ENCODE peak calls at places on chromosomes 16 and 17, in eight cellular contexts. B is nephron progenitor cell; R is naive thymus-derived CD8-positive, alpha-beta T cell; G is EL; Z is brain microvascular endothelial cell; P is H9; H is fibroblast of mammary gland; X is CD4-positive, alpha-beta T cell. O is an unnamed sample.

GRCh38 chr16:50756466-50756865 is 14.6 kb downstream of the CYLD start:
- DNase-seq in B (no peak), R (no peak), G (no peak), Z (no peak), P (no peak), H (no peak), X (no peak), O (no peak)

GRCh38 chr17:61291457-61292311 is 108.0 kb upstream of the TBX2 start:
- DNase-seq in B (no peak), R (no peak), G (peak), Z (no peak), P (no peak), H (peak), X (no peak), O (no peak)

GRCh38 chr16:31274831-31275816 is 15.3 kb downstream of the ITGAM start:
- DNase-seq in B (no peak), R (no peak), G (no peak), Z (no peak), P (peak), H (no peak), X (no peak), O (no peak)

GRCh38 chr17:1916963-1917715 is 87.3 kb downstream of the RPA1 start:
- DNase-seq in B (no peak), R (no peak), G (no peak), Z (no peak), P (no peak), H (no peak), X (no peak), O (no peak)

GRCh38 chr16:56101480-56101879 is 89.8 kb upstream of the GNAO1 start:
- DNase-seq in B (no peak), R (no peak), G (no peak), Z (no peak), P (no peak), H (no peak), X (no peak), O (no peak)

GRCh38 chr17:10126554-10127493 is 71.6 kb downstream of the GAS7 start:
- DNase-seq in B (no peak), R (no peak), G (peak), Z (no peak), P (no peak), H (peak), X (no peak), O (no peak)

GRCh38 chr17:73131993-73132595 is 32.7 kb upstream of the SSTR2 start:
- DNase-seq in B (no peak), R (no peak), G (no peak), Z (no peak), P (no peak), H (no peak), X (no peak), O (no peak)

GRCh38 chr17:47719411-47720152 is 13.5 kb upstream of the TBX21 start:
- DNase-seq in B (no peak), R (no peak), G (peak), Z (peak), P (no peak), H (peak), X (no peak), O (no peak)

GRCh38 chr17:82527893-82528292 is 8.4 kb downstream of the FOXK2 start:
- DNase-seq in B (no peak), R (no peak), G (no peak), Z (no peak), P (no peak), H (peak), X (no peak), O (no peak)

GRCh38 chr17:64150237-64151015 is 20.5 kb upstream of the ERN1 start:
- DNase-seq in B (no peak), R (no peak), G (peak), Z (no peak), P (no peak), H (no peak), X (no peak), O (no peak)

GRCh38 chr17:77495575-77495974 is 354.8 kb downstream of the SEC14L1 start:
- DNase-seq in B (no peak), R (no peak), G (no peak), Z (no peak), P (no peak), H (no peak), X (no peak), O (peak)

GRCh38 chr16:9154576-9155410 is 63.3 kb downstream of the HAPSTR1 start:
- DNase-seq in B (no peak), R (no peak), G (no peak), Z (no peak), P (no peak), H (no peak), X (no peak), O (no peak)

GRCh38 chr16:56593573-56594291 is 4.4 kb downstream of the MT3 start:
- DNase-seq in B (no peak), R (no peak), G (no peak), Z (no peak), P (no peak), H (no peak), X (no peak), O (no peak)

GRCh38 chr17:63395075-63395815 is 50.9 kb downstream of the CYB561 start:
- DNase-seq in B (no peak), R (no peak), G (peak), Z (peak), P (no peak), H (peak), X (no peak), O (no peak)

GRCh38 chr17:14748036-14748715 is 447.3 kb downstream of the HS3ST3B1 start:
- DNase-seq in B (no peak), R (no peak), G (no peak), Z (no peak), P (no peak), H (peak), X (no peak), O (no peak)

GRCh38 chr17:29138991-29139682 is 41.1 kb downstream of the MYO18A start:
- DNase-seq in B (no peak), R (peak), G (no peak), Z (no peak), P (no peak), H (no peak), X (no peak), O (no peak)

GRCh38 chr17:1147664-1148063 is 32.1 kb downstream of the ABR start:
- DNase-seq in B (peak), R (no peak), G (peak), Z (peak), P (peak), H (peak), X (no peak), O (peak)

O was measured in WTC11.